ENCODE peak calls at places on chromosomes 1 and 21, in six cellular contexts. One of them, this sample, is unnamed.

GRCh38 chr1:42105025-42105424 is 48.2 kb upstream of the GUCA2B start:
- DNase-seq in psoas muscle: no peak
- DNase-seq in HCT116: no peak
- DNase-seq in endodermal cell: no peak
- DNase-seq in A549: no peak
- DNase-seq in heart right ventricle: no peak
- DNase-seq in this sample: no peak

GRCh38 chr1:38454236-38454635 is 405.3 kb downstream of the RRAGC start:
- DNase-seq in psoas muscle: no peak
- DNase-seq in HCT116: peak; percentile 6
- DNase-seq in endodermal cell: peak; percentile 74
- DNase-seq in A549: peak; percentile 14
- DNase-seq in heart right ventricle: no peak
- DNase-seq in this sample: no peak

GRCh38 chr1:55217226-55217996 is 2.2 kb upstream of the USP24 start:
- DNase-seq in psoas muscle: no peak
- DNase-seq in HCT116: no peak
- DNase-seq in endodermal cell: no peak
- DNase-seq in A549: no peak
- DNase-seq in heart right ventricle: no peak
- DNase-seq in this sample: no peak

GRCh38 chr1:2594001-2594640 is 7.5 kb downstream of the PRXL2B start:
- DNase-seq in psoas muscle: peak; percentile 51
- DNase-seq in HCT116: no peak
- DNase-seq in endodermal cell: no peak
- DNase-seq in A549: no peak
- DNase-seq in heart right ventricle: peak; percentile 77
- DNase-seq in this sample: peak; percentile 37

GRCh38 chr1:210364479-210364878 is 35.8 kb downstream of the HHAT start:
- DNase-seq in psoas muscle: no peak
- DNase-seq in HCT116: no peak
- DNase-seq in endodermal cell: no peak
- DNase-seq in A549: no peak
- DNase-seq in heart right ventricle: no peak
- DNase-seq in this sample: no peak

GRCh38 chr1:205346956-205347574 is 9.7 kb downstream of the KLHDC8A start:
- DNase-seq in psoas muscle: no peak
- DNase-seq in HCT116: no peak
- DNase-seq in endodermal cell: no peak
- DNase-seq in A549: peak; percentile 36
- DNase-seq in heart right ventricle: no peak
- DNase-seq in this sample: no peak

GRCh38 chr1:30427545-30427944 is 295.8 kb downstream of the MATN1 start:
- DNase-seq in psoas muscle: no peak
- DNase-seq in HCT116: no peak
- DNase-seq in endodermal cell: peak; percentile 53
- DNase-seq in A549: no peak
- DNase-seq in heart right ventricle: no peak
- DNase-seq in this sample: peak; percentile 1

GRCh38 chr1:76068953-76069561 is 5.5 kb upstream of the ST6GALNAC3 start:
- DNase-seq in psoas muscle: no peak
- DNase-seq in HCT116: no peak
- DNase-seq in endodermal cell: no peak
- DNase-seq in A549: peak; percentile 31
- DNase-seq in heart right ventricle: no peak
- DNase-seq in this sample: no peak

GRCh38 chr1:226632169-226632884 is 83.8 kb downstream of the STUM start:
- DNase-seq in psoas muscle: no peak
- DNase-seq in HCT116: no peak
- DNase-seq in endodermal cell: peak; percentile 33
- DNase-seq in A549: no peak
- DNase-seq in heart right ventricle: no peak
- DNase-seq in this sample: peak; percentile 25

GRCh38 chr21:38434913-38435533 is 63.3 kb downstream of the ERG start:
- DNase-seq in psoas muscle: no peak
- DNase-seq in HCT116: no peak
- DNase-seq in endodermal cell: no peak
- DNase-seq in A549: no peak
- DNase-seq in heart right ventricle: no peak
- DNase-seq in this sample: no peak

GRCh38 chr1:157105988-157106812 is 6.6 kb upstream of the ETV3L start:
- DNase-seq in psoas muscle: peak; percentile 35
- DNase-seq in HCT116: no peak
- DNase-seq in endodermal cell: no peak
- DNase-seq in A549: peak; percentile 40
- DNase-seq in heart right ventricle: no peak
- DNase-seq in this sample: no peak

GRCh38 chr1:115056395-115056798 is 26.8 kb downstream of the TSHB start:
- DNase-seq in psoas muscle: no peak
- DNase-seq in HCT116: no peak
- DNase-seq in endodermal cell: no peak
- DNase-seq in A549: no peak
- DNase-seq in heart right ventricle: no peak
- DNase-seq in this sample: peak; percentile 49

GRCh38 chr1:58727363-58727762 is 27.5 kb upstream of the MYSM1 start:
- DNase-seq in psoas muscle: no peak
- DNase-seq in HCT116: peak; percentile 83
- DNase-seq in endodermal cell: no peak
- DNase-seq in A549: peak; percentile 70
- DNase-seq in heart right ventricle: no peak
- DNase-seq in this sample: no peak

GRCh38 chr1:238099871-238100270 is 209.1 kb upstream of the ZP4 start:
- DNase-seq in psoas muscle: no peak
- DNase-seq in HCT116: no peak
- DNase-seq in endodermal cell: no peak
- DNase-seq in A549: no peak
- DNase-seq in heart right ventricle: no peak
- DNase-seq in this sample: no peak

GRCh38 chr21:26412831-26413329 is 160.2 kb downstream of the CYYR1 start:
- DNase-seq in psoas muscle: no peak
- DNase-seq in HCT116: no peak
- DNase-seq in endodermal cell: no peak
- DNase-seq in A549: no peak
- DNase-seq in heart right ventricle: no peak
- DNase-seq in this sample: no peak

GRCh38 chr1:215147024-215147423 is 64.5 kb downstream of the KCNK2 start:
- DNase-seq in psoas muscle: no peak
- DNase-seq in HCT116: no peak
- DNase-seq in endodermal cell: no peak
- DNase-seq in A549: no peak
- DNase-seq in heart right ventricle: no peak
- DNase-seq in this sample: no peak

GRCh38 chr1:178273707-178274410 is 180.0 kb downstream of the RASAL2 start:
- DNase-seq in psoas muscle: no peak
- DNase-seq in HCT116: no peak
- DNase-seq in endodermal cell: no peak
- DNase-seq in A549: no peak
- DNase-seq in heart right ventricle: no peak
- DNase-seq in this sample: no peak

GRCh38 chr1:80919426-80919825 is 881.3 kb upstream of the ADGRL2 start:
- DNase-seq in psoas muscle: no peak
- DNase-seq in HCT116: no peak
- DNase-seq in endodermal cell: no peak
- DNase-seq in A549: no peak
- DNase-seq in heart right ventricle: no peak
- DNase-seq in this sample: no peak

GRCh38 chr1:26897351-26897750 is 2.9 kb downstream of the GPATCH3 start:
- DNase-seq in psoas muscle: no peak
- DNase-seq in HCT116: no peak
- DNase-seq in endodermal cell: no peak
- DNase-seq in A549: no peak
- DNase-seq in heart right ventricle: no peak
- DNase-seq in this sample: no peak
- H3K27ac ChIP-seq in psoas muscle: no peak overlapping the region
- H3K27ac ChIP-seq in HCT116: no peak overlapping the region
- H3K27ac ChIP-seq in endodermal cell: no peak overlapping the region
- H3K27ac ChIP-seq in A549: no peak overlapping the region
- H3K27ac ChIP-seq in heart right ventricle: no peak overlapping the region
- H3K27ac ChIP-seq in this sample: no peak overlapping the region

GRCh38 chr1:9630331-9631081 is 21.0 kb upstream of the PIK3CD start:
- DNase-seq in psoas muscle: no peak
- DNase-seq in HCT116: no peak
- DNase-seq in endodermal cell: no peak
- DNase-seq in A549: no peak
- DNase-seq in heart right ventricle: no peak
- DNase-seq in this sample: no peak
- H3K4me3 ChIP-seq in psoas muscle: no peak overlapping the region
- H3K4me3 ChIP-seq in HCT116: no peak overlapping the region
- H3K4me3 ChIP-seq in endodermal cell: no peak overlapping the region
- H3K4me3 ChIP-seq in A549: no peak overlapping the region
- H3K4me3 ChIP-seq in heart right ventricle: peak overlapping the region; percentile 11
- H3K4me3 ChIP-seq in this sample: no peak overlapping the region

GRCh38 chr1:167330601-167331293 is 110.1 kb downstream of the POU2F1 start:
- DNase-seq in psoas muscle: no peak
- DNase-seq in HCT116: no peak
- DNase-seq in endodermal cell: no peak
- DNase-seq in A549: no peak
- DNase-seq in heart right ventricle: no peak
- DNase-seq in this sample: no peak

GRCh38 chr1:167331650-167332049 is 111.0 kb downstream of the POU2F1 start:
- DNase-seq in psoas muscle: no peak
- DNase-seq in HCT116: no peak
- DNase-seq in endodermal cell: no peak
- DNase-seq in A549: no peak
- DNase-seq in heart right ventricle: no peak
- DNase-seq in this sample: no peak

GRCh38 chr1:167328306-167328705 is 107.6 kb downstream of the POU2F1 start:
- DNase-seq in psoas muscle: no peak
- DNase-seq in HCT116: no peak
- DNase-seq in endodermal cell: no peak
- DNase-seq in A549: no peak
- DNase-seq in heart right ventricle: no peak
- DNase-seq in this sample: no peak

GRCh38 chr1:167332503-167332902 is 111.8 kb downstream of the POU2F1 start:
- DNase-seq in psoas muscle: no peak
- DNase-seq in HCT116: no peak
- DNase-seq in endodermal cell: no peak
- DNase-seq in A549: no peak
- DNase-seq in heart right ventricle: no peak
- DNase-seq in this sample: no peak

DNA sequence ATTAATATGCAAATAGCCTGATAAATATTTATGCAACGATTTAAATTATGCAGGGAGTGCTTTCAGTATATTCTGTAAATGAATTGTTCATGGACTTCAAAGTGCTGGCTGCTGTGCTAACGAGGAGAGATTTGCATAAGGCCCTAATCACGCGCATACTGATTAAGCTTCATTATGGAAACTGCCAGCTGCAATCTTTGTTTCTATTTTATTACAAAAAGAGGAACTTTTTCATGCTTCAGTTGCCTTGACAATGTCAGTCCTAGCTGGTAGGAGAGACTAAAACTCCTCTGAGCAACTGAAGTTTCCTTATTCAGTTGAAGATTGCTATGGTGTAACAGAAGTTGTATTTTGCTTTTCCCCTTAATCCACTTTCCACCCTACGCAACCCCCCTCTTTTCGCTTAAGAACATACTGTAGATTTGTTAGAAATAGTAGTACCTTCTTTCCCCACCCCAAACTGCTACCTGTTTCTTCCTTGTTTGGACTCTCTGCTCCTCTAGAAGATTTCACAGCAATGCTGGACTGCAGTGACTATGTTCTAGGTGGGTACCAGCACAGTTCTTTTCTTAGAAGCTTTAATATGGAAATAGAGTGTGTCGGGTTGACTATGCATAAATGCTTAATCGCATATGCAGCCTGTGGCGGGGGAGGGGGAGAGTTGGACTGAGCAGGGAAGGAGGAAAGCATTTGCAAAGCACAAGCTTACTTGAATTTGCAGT is 108.2 kb downstream of the POU2F1 start:
- DNase-seq in psoas muscle: no peak
- DNase-seq in HCT116: no peak
- DNase-seq in endodermal cell: peak; percentile 66
- DNase-seq in A549: no peak
- DNase-seq in heart right ventricle: peak; percentile 13
- DNase-seq in this sample: no peak
- H3K4me1 ChIP-seq in psoas muscle: peaks cover 20% of the 10 kb centered on the region
- H3K4me1 ChIP-seq in HCT116: no peaks in the 10 kb centered on the region
- H3K4me1 ChIP-seq in endodermal cell: peaks cover 3% of the 10 kb centered on the region
- H3K4me1 ChIP-seq in A549: peaks cover 35% of the 10 kb centered on the region
- H3K4me1 ChIP-seq in heart right ventricle: no peaks in the 10 kb centered on the region
- H3K4me1 ChIP-seq in this sample: no peaks in the 10 kb centered on the region

DNA sequence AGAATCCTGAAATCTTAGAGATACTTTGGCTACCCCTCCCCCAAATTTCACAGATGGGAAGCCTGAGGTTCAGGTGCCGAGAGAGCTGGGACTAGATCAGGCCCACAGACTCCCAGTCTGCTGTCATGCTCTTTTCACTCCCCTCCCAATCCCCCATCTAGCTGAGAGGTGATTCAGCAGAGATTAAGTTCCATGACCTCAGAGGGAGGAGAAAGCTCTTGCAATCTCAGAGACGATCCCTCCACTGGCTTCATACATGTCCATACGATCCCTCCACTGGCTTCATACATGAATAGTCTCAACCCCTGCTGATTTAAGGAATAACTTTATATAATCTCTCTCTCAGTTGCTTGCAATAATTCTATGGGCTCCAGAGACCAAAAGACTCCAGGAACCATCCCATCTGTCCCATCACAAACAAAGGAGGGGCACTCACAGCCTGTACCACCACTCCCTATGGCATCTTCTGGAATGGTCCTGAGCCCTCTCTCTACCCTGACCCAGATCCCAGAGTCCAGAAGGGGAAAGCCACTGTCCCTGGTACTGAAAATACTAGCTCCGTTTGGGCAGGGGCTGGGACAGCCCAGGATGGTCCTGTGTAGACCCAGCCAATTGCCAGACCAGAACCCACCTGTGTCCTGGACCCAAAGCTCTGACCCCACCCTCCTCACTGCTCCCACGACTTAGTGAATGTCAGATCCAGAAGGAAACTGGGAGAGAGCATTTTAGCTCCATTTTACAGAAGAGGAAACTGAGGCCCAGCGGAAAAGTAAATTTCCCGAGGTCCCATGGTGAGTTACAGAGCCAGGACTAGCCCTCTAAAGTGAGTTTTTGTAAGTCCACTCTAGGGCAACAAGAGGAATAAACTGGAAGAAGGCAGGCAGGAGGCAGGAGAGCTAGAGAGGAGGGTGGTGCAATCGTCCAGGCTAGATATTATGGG is 27.1 kb downstream of the RIMS3 start:
- DNase-seq in psoas muscle: no peak
- DNase-seq in HCT116: no peak
- DNase-seq in endodermal cell: peak; percentile 60
- DNase-seq in A549: no peak
- DNase-seq in heart right ventricle: no peak
- DNase-seq in this sample: no peak
- H3K27ac ChIP-seq in psoas muscle: no peak overlapping the region
- H3K27ac ChIP-seq in HCT116: no peak overlapping the region
- H3K27ac ChIP-seq in endodermal cell: no peak overlapping the region
- H3K27ac ChIP-seq in A549: no peak overlapping the region
- H3K27ac ChIP-seq in heart right ventricle: no peak overlapping the region
- H3K27ac ChIP-seq in this sample: no peak overlapping the region

This sample was measured in uterus.